ENCODE peak calls at places on chromosomes 12 and 14, in four cellular contexts. E is HepG2, D is K562, I is GM12878. T is an unnamed sample.

GRCh38 chr12:123062682-123063426 is 82.4 kb downstream of the ARL6IP4 start:
- DNase-seq in E (peak), D (no peak), I (no peak), T (no peak)

GRCh38 chr12:67019070-67019469 is 250.1 kb upstream of the CAND1 start:
- DNase-seq in E (no peak), D (no peak), I (no peak), T (no peak)

GRCh38 chr12:52009081-52009751 is 2.5 kb downstream of the TAMALIN start:
- DNase-seq in E (no peak), D (no peak), I (no peak), T (no peak)

GRCh38 chr14:51224551-51224950 is 15.5 kb upstream of the TMX1 start:
- DNase-seq in E (no peak), D (no peak), I (no peak), T (no peak)

GRCh38 chr14:75022655-75023054 is 19.9 kb downstream of the EIF2B2 start:
- DNase-seq in E (peak), D (peak), I (no peak), T (peak)

GRCh38 chr12:4975574-4975973 is 65.9 kb downstream of the KCNA1 start:
- DNase-seq in E (no peak), D (peak), I (no peak), T (peak)

GRCh38 chr12:80053048-80053790 is 46.1 kb upstream of the OTOGL start:
- DNase-seq in E (no peak), D (no peak), I (no peak), T (no peak)

GRCh38 chr14:51597511-51597920 is 54.2 kb upstream of the FRMD6 start:
- DNase-seq in E (no peak), D (no peak), I (no peak), T (no peak)

GRCh38 chr14:36091096-36091495 is 85.4 kb downstream of the PTCSC3 start:
- DNase-seq in E (peak), D (no peak), I (peak), T (no peak)

GRCh38 chr14:28831126-28831525 is 64.5 kb downstream of the FOXG1 start:
- DNase-seq in E (no peak), D (no peak), I (peak), T (no peak)

GRCh38 chr12:3553681-3554546 is 62.9 kb downstream of the PRMT8 start:
- DNase-seq in E (no peak), D (no peak), I (no peak), T (peak)

GRCh38 chr12:124411291-124411878 is 116.5 kb downstream of the RFLNA start:
- DNase-seq in E (no peak), D (no peak), I (no peak), T (no peak)

GRCh38 chr12:49098035-49098451 is 3.4 kb upstream of the DHH start:
- DNase-seq in E (peak), D (peak), I (no peak), T (peak)

GRCh38 chr12:79871621-79872020 is 63.3 kb downstream of the PPP1R12A start:
- DNase-seq in E (no peak), D (no peak), I (no peak), T (no peak)

GRCh38 chr12:124032265-124032886 is 59.4 kb downstream of the ZNF664 start:
- DNase-seq in E (peak), D (peak), I (no peak), T (peak)

GRCh38 chr12:22374499-22374898 is 40.0 kb upstream of the ST8SIA1 start:
- DNase-seq in E (no peak), D (no peak), I (no peak), T (no peak)

GRCh38 chr14:105168496-105168978 is at the start of gene JAG2:
- DNase-seq in E (no peak), D (no peak), I (no peak), T (peak)

GRCh38 chr12:116718578-116719454 is 19.1 kb downstream of the SPRING1 start:
- DNase-seq in E (no peak), D (no peak), I (no peak), T (no peak)

GRCh38 chr12:76790564-76791552 is 26.9 kb downstream of the ZDHHC17 start:
- DNase-seq in E (peak), D (peak), I (no peak), T (no peak)

GRCh38 chr12:116924558-116925453 is 14.1 kb downstream of the FBXW8 start:
- DNase-seq in E (peak), D (no peak), I (peak), T (no peak)

GRCh38 chr14:100900837-100901390 is 2.6 kb downstream of the RTL1 start:
- DNase-seq in E (peak), D (peak), I (no peak), T (peak)

GRCh38 chr12:128813883-128814282 is 9.9 kb downstream of the SLC15A4 start:
- DNase-seq in E (no peak), D (no peak), I (no peak), T (no peak)

GRCh38 chr14:55245657-55246268 is 25.5 kb upstream of the FBXO34 start:
- DNase-seq in E (peak), D (no peak), I (no peak), T (no peak)

GRCh38 chr12:51071663-51072062 is 11.7 kb downstream of the CSRNP2 start:
- DNase-seq in E (peak), D (no peak), I (no peak), T (no peak)

GRCh38 chr12:54299515-54300266 is 1.1 kb downstream of the NFE2 start:
- DNase-seq in E (no peak), D (no peak), I (no peak), T (no peak)

GRCh38 chr14:91142214-91142668 is 28.4 kb downstream of the DGLUCY start:
- DNase-seq in E (no peak), D (no peak), I (peak), T (no peak)

GRCh38 chr12:113145720-113146551 is 3.6 kb upstream of the CFAP73 start:
- DNase-seq in E (no peak), D (no peak), I (no peak), T (no peak)

GRCh38 chr12:132260721-132261120 is 68.7 kb downstream of the GALNT9 start:
- DNase-seq in E (no peak), D (no peak), I (no peak), T (no peak)

GRCh38 chr12:122413516-122414404 is 8.7 kb downstream of the CLIP1 start:
- DNase-seq in E (no peak), D (no peak), I (no peak), T (no peak)

GRCh38 chr12:124763594-124763979 is 100.1 kb downstream of the SCARB1 start:
- DNase-seq in E (no peak), D (no peak), I (no peak), T (no peak)

GRCh38 chr14:101102875-101103274 is 199.4 kb upstream of the RTL1 start:
- DNase-seq in E (no peak), D (no peak), I (no peak), T (no peak)

GRCh38 chr12:34398706-34399630 is 376.7 kb downstream of the ALG10 start:
- DNase-seq in E (no peak), D (peak), I (no peak), T (peak)

DNA sequence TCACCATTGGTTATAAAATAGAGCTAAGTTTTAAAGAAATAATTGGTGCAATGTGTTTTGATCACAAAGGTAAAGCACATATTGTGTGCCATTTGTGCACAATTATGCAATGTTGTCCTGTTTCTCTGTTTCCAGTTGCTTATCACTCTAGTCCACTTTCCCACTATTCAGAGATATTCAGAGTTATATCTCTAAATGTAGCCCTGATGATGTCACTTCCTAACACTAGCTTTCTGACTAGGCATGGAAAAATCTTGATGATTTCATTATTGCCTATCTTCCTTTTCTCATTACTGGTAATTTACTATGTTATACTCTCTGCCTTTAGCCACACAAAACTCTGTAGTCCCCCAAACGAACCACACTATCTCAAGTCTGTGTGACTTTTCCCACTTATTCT is 221.2 kb downstream of the TRHDE start:
- DNase-seq in E (no peak), D (no peak), I (no peak), T (no peak)
- TF ChIP-seq NR2C2 in E (no peak), D (no peak), I (no peak), T (no peak)

GRCh38 chr12:2297004-2297403 is 244.2 kb downstream of the CACNA1C start:
- DNase-seq in E (no peak), D (no peak), I (no peak), T (no peak)

GRCh38 chr12:2292560-2292959 is 239.8 kb downstream of the CACNA1C start:
- DNase-seq in E (no peak), D (no peak), I (no peak), T (no peak)

GRCh38 chr12:2295941-2296461 is 243.2 kb downstream of the CACNA1C start:
- DNase-seq in E (no peak), D (no peak), I (no peak), T (no peak)

GRCh38 chr12:2297658-2298057 is 244.9 kb downstream of the CACNA1C start:
- DNase-seq in E (no peak), D (no peak), I (no peak), T (no peak)

DNA sequence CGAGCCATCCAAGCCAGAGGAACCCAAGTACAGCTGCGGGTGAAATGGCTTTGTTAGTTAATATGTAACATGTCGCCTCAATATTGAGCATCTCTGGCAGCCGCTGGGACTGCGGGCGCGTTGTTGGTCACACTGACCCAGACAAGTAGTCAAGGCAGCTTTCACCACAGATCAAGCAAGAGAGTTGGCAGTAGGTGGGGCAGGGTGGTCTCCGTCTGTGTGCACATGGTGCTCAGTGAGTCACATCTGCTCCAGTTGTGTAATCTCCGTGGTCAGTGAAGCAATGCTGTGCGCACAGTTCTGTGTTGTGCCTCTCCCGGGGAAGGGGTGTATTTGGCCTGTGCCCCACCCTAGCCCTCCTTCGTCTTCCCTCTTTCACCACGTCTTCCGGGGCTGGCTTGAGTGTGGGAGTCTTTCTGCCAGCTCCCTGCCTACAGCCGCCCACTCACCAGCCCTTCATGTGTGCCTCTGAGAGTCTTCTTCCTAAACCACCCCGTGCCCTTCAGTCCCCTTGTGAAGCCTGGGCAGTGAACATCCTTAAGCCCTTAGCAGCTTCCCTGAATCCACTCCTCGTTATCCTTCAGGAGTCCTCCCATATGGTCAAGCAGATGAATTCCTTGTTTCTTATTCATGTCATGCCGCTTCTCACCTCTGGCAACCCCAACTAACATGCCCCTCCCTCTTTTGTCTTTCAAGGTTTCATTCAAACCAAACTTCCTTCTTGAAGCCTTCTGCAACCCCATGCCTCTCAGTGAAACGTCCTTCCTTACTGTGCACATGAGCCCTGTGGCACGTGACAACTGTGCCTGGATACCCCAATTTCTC is 242.1 kb downstream of the CACNA1C start:
- DNase-seq in E (no peak), D (no peak), I (no peak), T (no peak)
- TF ChIP-seq NR2C2 in E (no peak), D (no peak), I (no peak), T (no peak)

GRCh38 chr14:68539839-68540238 is 253.0 kb downstream of the ZFP36L1 start:
- DNase-seq in E (no peak), D (no peak), I (no peak), T (no peak)

GRCh38 chr14:68539311-68539737 is 253.5 kb downstream of the ZFP36L1 start:
- DNase-seq in E (no peak), D (no peak), I (no peak), T (no peak)

GRCh38 chr14:68534301-68534700 is 258.6 kb downstream of the ZFP36L1 start:
- DNase-seq in E (no peak), D (no peak), I (no peak), T (no peak)

GRCh38 chr14:68538641-68539040 is 254.2 kb downstream of the ZFP36L1 start:
- DNase-seq in E (no peak), D (no peak), I (no peak), T (no peak)

GRCh38 chr14:68535404-68536024 is 257.4 kb downstream of the ZFP36L1 start:
- DNase-seq in E (no peak), D (no peak), I (no peak), T (no peak)
- TF ChIP-seq NR2C2 in E (no peak), D (no peak), I (no peak), T (no peak)

DNA sequence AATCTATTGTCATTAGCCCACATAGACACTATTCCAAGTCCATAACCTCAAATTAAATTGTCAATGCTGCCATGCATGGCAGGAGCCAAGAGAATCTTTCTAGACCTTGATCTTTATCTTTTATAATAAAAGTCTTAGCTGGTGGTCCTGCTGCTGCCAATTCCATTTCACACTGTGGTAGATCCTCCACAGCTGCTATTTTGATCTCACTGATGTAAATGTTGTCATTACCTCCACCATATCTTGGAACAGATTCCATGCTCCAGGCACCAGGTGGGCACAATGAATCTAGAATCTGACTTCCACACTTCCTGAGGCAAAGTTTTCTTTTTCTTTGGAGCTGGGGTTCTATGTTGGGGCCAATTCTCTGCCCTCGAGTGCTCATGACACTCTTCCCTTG is 161.2 kb downstream of the TMTC3 start:
- DNase-seq in E (no peak), D (no peak), I (no peak), T (no peak)
- TF ChIP-seq NR2C2 in E (no peak), D (no peak), I (no peak), T (no peak)

DNA sequence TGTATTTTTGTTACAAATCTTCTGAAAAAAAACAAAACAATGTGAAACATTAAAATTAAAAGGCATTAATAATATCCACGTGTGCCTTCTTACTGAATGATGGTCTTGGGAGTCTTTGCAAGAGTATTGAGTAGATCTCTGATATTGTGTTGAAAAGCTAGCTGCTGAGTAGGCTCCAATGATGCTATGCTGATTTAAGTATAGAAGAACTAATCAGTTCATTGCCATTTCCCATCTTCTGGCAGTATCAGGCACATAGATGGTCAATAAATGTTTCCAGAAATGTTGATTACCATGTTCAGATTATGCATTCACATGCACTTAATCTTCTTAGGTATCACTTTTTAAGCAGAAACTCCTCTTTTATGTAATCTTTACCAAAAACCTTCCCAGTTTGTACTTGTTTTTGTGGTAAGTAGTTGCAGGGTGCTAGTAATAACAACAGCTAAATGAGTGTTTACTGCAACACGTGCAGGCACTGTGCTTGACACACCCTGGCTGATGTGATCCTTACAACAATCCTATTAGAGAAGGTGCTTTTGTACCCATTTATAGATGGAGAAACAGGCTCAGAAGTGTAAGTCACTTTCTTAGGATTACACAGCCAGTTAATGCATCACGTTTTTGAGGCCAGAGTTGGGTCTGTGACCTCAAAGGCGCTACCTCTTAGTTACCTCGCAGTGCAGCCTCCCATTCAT is 46.8 kb downstream of the EID3 start:
- DNase-seq in E (no peak), D (no peak), I (no peak), T (no peak)
- TF ChIP-seq NR2C2 in E (no peak), D (no peak), I (no peak), T (no peak)

GRCh38 chr12:71011261-71011660 is 90.7 kb upstream of the PTPRR start:
- DNase-seq in E (no peak), D (no peak), I (no peak), T (no peak)
- TF ChIP-seq NR2C2 in E (no peak), D (no peak), I (no peak), T (no peak)

DNA sequence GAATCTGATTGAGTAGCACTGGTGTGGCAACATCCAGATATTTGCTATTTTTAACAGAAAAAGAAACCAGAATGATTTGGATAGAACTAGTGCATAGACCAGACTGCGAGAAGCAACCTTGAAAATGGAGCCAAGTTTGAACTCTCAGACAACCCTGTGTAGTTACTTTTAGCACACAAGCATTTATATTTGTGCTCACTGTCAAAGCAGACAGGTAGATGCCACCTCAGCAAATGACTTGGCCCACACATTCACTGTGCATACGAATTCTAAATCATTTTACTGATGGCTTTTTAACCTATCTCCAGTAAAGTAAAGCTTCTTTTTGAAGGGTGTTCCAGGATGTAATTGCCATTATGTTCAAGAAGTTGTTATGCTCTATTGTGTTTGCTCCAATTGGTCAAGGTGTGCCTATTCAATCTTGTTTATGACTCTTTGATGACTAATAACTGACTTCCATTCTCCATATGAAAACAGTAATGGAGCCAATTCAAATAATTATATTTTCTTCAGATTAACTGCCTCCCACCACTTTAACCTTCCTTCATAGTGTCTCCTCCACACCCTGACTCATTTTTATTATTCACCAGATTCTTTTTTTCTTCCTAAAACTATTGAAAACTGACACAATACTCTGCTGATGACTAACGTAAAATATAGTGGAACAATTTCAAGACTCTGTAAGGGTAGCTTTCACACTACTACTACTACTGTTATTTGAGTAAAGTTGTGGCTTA is 138.5 kb downstream of the CCER1 start:
- DNase-seq in E (no peak), D (no peak), I (no peak), T (no peak)
- TF ChIP-seq NR2C2 in E (no peak), D (no peak), I (no peak), T (no peak)

DNA sequence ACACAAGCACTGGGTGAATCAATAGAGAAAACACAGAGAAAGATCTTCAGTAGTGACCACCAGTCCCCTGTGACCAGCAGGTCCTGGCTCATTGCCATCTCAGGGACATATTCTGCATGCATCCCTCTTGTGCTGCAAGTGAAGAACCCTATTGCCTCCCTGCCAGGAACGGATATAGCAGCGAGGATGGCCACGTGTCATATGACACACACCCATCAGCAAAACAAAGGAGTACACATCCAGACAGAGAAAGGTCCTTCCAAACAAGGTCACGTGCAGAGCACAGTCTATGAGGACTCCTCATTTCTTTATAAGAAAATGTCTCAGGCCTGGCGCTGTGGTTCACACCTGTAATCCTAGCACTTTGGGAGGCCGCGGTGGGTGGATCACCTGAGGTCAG is 638.4 kb downstream of the FLRT2 start:
- DNase-seq in E (no peak), D (no peak), I (no peak), T (no peak)
- TF ChIP-seq NR2C2 in E (no peak), D (no peak), I (no peak), T (no peak)

DNA sequence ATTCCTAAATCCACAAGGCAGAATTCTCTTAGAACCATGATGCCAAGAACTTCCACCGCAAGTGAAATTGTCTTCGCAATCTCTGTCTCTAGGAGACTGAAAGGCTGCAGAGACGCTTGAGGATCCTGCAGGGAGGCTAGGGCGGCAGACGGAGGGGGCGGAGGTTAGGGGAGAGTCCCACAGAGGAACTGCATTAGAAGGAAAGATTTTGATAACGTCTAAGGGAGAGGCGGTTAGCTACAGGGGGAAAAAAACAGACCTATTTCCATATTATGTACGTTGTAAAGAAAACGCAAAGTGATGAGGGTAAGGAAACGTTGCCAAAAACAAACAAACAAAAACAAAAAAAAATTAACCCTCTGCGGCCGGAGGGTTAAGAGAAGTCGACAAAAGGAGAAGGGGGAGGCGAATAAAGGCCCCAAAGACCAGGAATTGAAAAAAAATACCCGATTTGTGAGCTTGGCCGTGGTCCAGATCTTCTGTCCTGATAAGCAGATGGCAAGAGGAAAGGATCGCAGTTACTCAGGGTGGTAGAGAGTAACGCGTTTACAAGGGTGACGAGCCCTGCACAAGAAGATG is 507 bp downstream of the KLHL28 start:
- DNase-seq in E (no peak), D (peak), I (no peak), T (peak)
- TF ChIP-seq NR2C2 in E (no peak), D (no peak), I (no peak), T (no peak)

T was measured in WTC11.